ENCODE peak calls at places on chromosomes 16 and 17, in five cellular contexts. One of them, this sample, is unnamed.

GRCh38 chr16:81276323-81276722 is 37.8 kb downstream of the BCO1 start:
- DNase-seq in GM23248: no peak
- DNase-seq in astrocyte: no peak
- DNase-seq in right atrium auricular region: no peak
- DNase-seq in OCI-LY7: no peak
- DNase-seq in this sample: no peak

GRCh38 chr17:36072431-36073121 is 8.5 kb downstream of the CCL18 start:
- DNase-seq in astrocyte: peak; percentile 1
- DNase-seq in OCI-LY7: peak; percentile 55
- DNase-seq in right atrium auricular region: no peak
- DNase-seq in GM23248: peak; percentile 55
- DNase-seq in this sample: peak; percentile 62

GRCh38 chr17:41919165-41919817 is 540 bp upstream of the ACLY start:
- DNase-seq in GM23248: no peak
- DNase-seq in astrocyte: no peak
- DNase-seq in OCI-LY7: no peak
- DNase-seq in right atrium auricular region: no peak
- DNase-seq in this sample: no peak

GRCh38 chr16:85543536-85543935 is 69.6 kb upstream of the GSE1 start:
- DNase-seq in astrocyte: no peak
- DNase-seq in right atrium auricular region: no peak
- DNase-seq in GM23248: no peak
- DNase-seq in OCI-LY7: no peak
- DNase-seq in this sample: no peak

GRCh38 chr17:76138234-76138895 is 2.7 kb downstream of the FOXJ1 start:
- DNase-seq in OCI-LY7: no peak
- DNase-seq in GM23248: no peak
- DNase-seq in astrocyte: no peak
- DNase-seq in right atrium auricular region: no peak
- DNase-seq in this sample: no peak

GRCh38 chr16:22625948-22626347 is 115.3 kb downstream of the NPIPB5 start:
- DNase-seq in right atrium auricular region: no peak
- DNase-seq in astrocyte: no peak
- DNase-seq in GM23248: peak; percentile 6
- DNase-seq in OCI-LY7: no peak
- DNase-seq in this sample: no peak

GRCh38 chr16:79651363-79651762 is 50.8 kb upstream of the MAF start:
- DNase-seq in GM23248: peak; percentile 7
- DNase-seq in OCI-LY7: no peak
- DNase-seq in right atrium auricular region: peak; percentile 62
- DNase-seq in astrocyte: peak; percentile 80
- DNase-seq in this sample: peak; percentile 59

GRCh38 chr17:42188749-42189650 is 3.7 kb upstream of the HCRT start:
- DNase-seq in OCI-LY7: no peak
- DNase-seq in GM23248: no peak
- DNase-seq in astrocyte: no peak
- DNase-seq in right atrium auricular region: no peak
- DNase-seq in this sample: no peak

GRCh38 chr17:10750210-10750609 is 20.4 kb upstream of the TMEM220 start:
- DNase-seq in right atrium auricular region: no peak
- DNase-seq in GM23248: no peak
- DNase-seq in astrocyte: no peak
- DNase-seq in OCI-LY7: no peak
- DNase-seq in this sample: peak; percentile 73

GRCh38 chr17:50593321-50593720 is 32.8 kb downstream of the CACNA1G start:
- DNase-seq in right atrium auricular region: no peak
- DNase-seq in GM23248: no peak
- DNase-seq in OCI-LY7: no peak
- DNase-seq in astrocyte: no peak
- DNase-seq in this sample: peak; percentile 49

GRCh38 chr16:4338125-4338582 is 13.0 kb downstream of the PAM16 start:
- DNase-seq in right atrium auricular region: no peak
- DNase-seq in astrocyte: no peak
- DNase-seq in OCI-LY7: no peak
- DNase-seq in GM23248: no peak
- DNase-seq in this sample: no peak

GRCh38 chr16:56600398-56600999 is 7.9 kb upstream of the MT2A start:
- DNase-seq in OCI-LY7: peak; percentile 58
- DNase-seq in right atrium auricular region: no peak
- DNase-seq in astrocyte: no peak
- DNase-seq in GM23248: peak; percentile 83
- DNase-seq in this sample: peak; percentile 44

GRCh38 chr17:49482144-49482817 is 12.8 kb upstream of the NGFR start:
- DNase-seq in GM23248: peak; percentile 61
- DNase-seq in astrocyte: no peak
- DNase-seq in right atrium auricular region: no peak
- DNase-seq in OCI-LY7: no peak
- DNase-seq in this sample: no peak

GRCh38 chr16:85652431-85653221 is 36.1 kb downstream of the GINS2 start:
- DNase-seq in right atrium auricular region: no peak
- DNase-seq in astrocyte: peak; percentile 34
- DNase-seq in GM23248: peak; percentile 82
- DNase-seq in OCI-LY7: peak; percentile 12
- DNase-seq in this sample: peak; percentile 63

GRCh38 chr17:17205368-17206148 is 575 bp downstream of the PLD6 start:
- DNase-seq in OCI-LY7: no peak
- DNase-seq in right atrium auricular region: no peak
- DNase-seq in GM23248: peak; percentile 88
- DNase-seq in astrocyte: peak; percentile 30
- DNase-seq in this sample: peak; percentile 73

GRCh38 chr17:28384281-28385036 is 13.0 kb downstream of the SARM1 start:
- DNase-seq in OCI-LY7: no peak
- DNase-seq in astrocyte: no peak
- DNase-seq in right atrium auricular region: no peak
- DNase-seq in GM23248: peak; percentile 67
- DNase-seq in this sample: peak; percentile 88

GRCh38 chr16:81737885-81738536 is 41.1 kb upstream of the PLCG2 start:
- DNase-seq in right atrium auricular region: peak; percentile 81
- DNase-seq in GM23248: peak; percentile 78
- DNase-seq in OCI-LY7: peak; percentile 92
- DNase-seq in astrocyte: peak; percentile 69
- DNase-seq in this sample: peak; percentile 92

GRCh38 chr16:70468776-70469525 is 14.6 kb downstream of the FCSK start:
- DNase-seq in OCI-LY7: no peak
- DNase-seq in astrocyte: no peak
- DNase-seq in right atrium auricular region: no peak
- DNase-seq in GM23248: no peak
- DNase-seq in this sample: no peak

GRCh38 chr17:68318103-68318991 is 27.1 kb downstream of the ARSG start:
- DNase-seq in GM23248: peak; percentile 90
- DNase-seq in OCI-LY7: no peak
- DNase-seq in astrocyte: peak; percentile 62
- DNase-seq in right atrium auricular region: no peak
- DNase-seq in this sample: peak; percentile 31

GRCh38 chr17:49510720-49511110 is 15.6 kb downstream of the NGFR start:
- DNase-seq in right atrium auricular region: no peak
- DNase-seq in astrocyte: no peak
- DNase-seq in GM23248: no peak
- DNase-seq in OCI-LY7: no peak
- DNase-seq in this sample: no peak

GRCh38 chr16:276360-277077 is 775 bp upstream of the RGS11 start:
- DNase-seq in right atrium auricular region: no peak
- DNase-seq in astrocyte: no peak
- DNase-seq in GM23248: no peak
- DNase-seq in OCI-LY7: no peak
- DNase-seq in this sample: no peak

GRCh38 chr16:82331974-82332750 is 162.1 kb upstream of the MPHOSPH6 start:
- DNase-seq in GM23248: no peak
- DNase-seq in astrocyte: no peak
- DNase-seq in right atrium auricular region: no peak
- DNase-seq in OCI-LY7: no peak
- DNase-seq in this sample: peak; percentile 33

GRCh38 chr16:74846714-74847113 is 72.1 kb upstream of the FA2H start:
- DNase-seq in GM23248: no peak
- DNase-seq in right atrium auricular region: no peak
- DNase-seq in OCI-LY7: no peak
- DNase-seq in astrocyte: no peak
- DNase-seq in this sample: no peak

GRCh38 chr16:84503751-84504395 is 586 bp downstream of the MEAK7 start:
- DNase-seq in right atrium auricular region: no peak
- DNase-seq in astrocyte: peak; percentile 31
- DNase-seq in GM23248: peak; percentile 82
- DNase-seq in OCI-LY7: no peak
- DNase-seq in this sample: no peak

GRCh38 chr16:87363771-87364476 is 19.7 kb downstream of the FBXO31 start:
- DNase-seq in OCI-LY7: no peak
- DNase-seq in right atrium auricular region: no peak
- DNase-seq in GM23248: no peak
- DNase-seq in astrocyte: no peak
- DNase-seq in this sample: peak; percentile 52

GRCh38 chr17:67157732-67158639 is 87.0 kb downstream of the HELZ start:
- DNase-seq in GM23248: peak; percentile 67
- DNase-seq in OCI-LY7: peak; percentile 39
- DNase-seq in astrocyte: no peak
- DNase-seq in right atrium auricular region: no peak
- DNase-seq in this sample: no peak

GRCh38 chr16:75580-76501 is 2.2 kb upstream of the MPG start:
- DNase-seq in GM23248: peak; percentile 88
- DNase-seq in right atrium auricular region: peak; percentile 92
- DNase-seq in astrocyte: peak; percentile 67
- DNase-seq in OCI-LY7: peak; percentile 33
- DNase-seq in this sample: peak; percentile 60

GRCh38 chr16:53458623-53459022 is 24.4 kb downstream of the RBL2 start:
- DNase-seq in astrocyte: no peak
- DNase-seq in OCI-LY7: no peak
- DNase-seq in right atrium auricular region: no peak
- DNase-seq in GM23248: no peak
- DNase-seq in this sample: no peak
- H3K4me1 ChIP-seq in astrocyte: no peaks in the 10 kb centered on the region
- H3K4me1 ChIP-seq in OCI-LY7: peaks cover 24% of the 10 kb centered on the region
- H3K4me1 ChIP-seq in right atrium auricular region: no peaks in the 10 kb centered on the region
- H3K4me1 ChIP-seq in GM23248: no peaks in the 10 kb centered on the region
- H3K4me1 ChIP-seq in this sample: no peaks in the 10 kb centered on the region

GRCh38 chr16:89482087-89482823 is 8.1 kb downstream of the ANKRD11 start:
- DNase-seq in right atrium auricular region: no peak
- DNase-seq in GM23248: no peak
- DNase-seq in astrocyte: no peak
- DNase-seq in OCI-LY7: no peak
- DNase-seq in this sample: no peak

GRCh38 chr16:89485701-89486246 is 4.6 kb downstream of the ANKRD11 start:
- DNase-seq in astrocyte: no peak
- DNase-seq in right atrium auricular region: no peak
- DNase-seq in GM23248: no peak
- DNase-seq in OCI-LY7: peak; percentile 31
- DNase-seq in this sample: no peak

GRCh38 chr16:89482824-89483220 is 7.5 kb downstream of the ANKRD11 start:
- DNase-seq in right atrium auricular region: no peak
- DNase-seq in OCI-LY7: no peak
- DNase-seq in GM23248: no peak
- DNase-seq in astrocyte: no peak
- DNase-seq in this sample: no peak

GRCh38 chr16:89484923-89485679 is 5.3 kb downstream of the ANKRD11 start:
- DNase-seq in astrocyte: no peak
- DNase-seq in GM23248: no peak
- DNase-seq in right atrium auricular region: no peak
- DNase-seq in OCI-LY7: peak; percentile 64
- DNase-seq in this sample: no peak

DNA sequence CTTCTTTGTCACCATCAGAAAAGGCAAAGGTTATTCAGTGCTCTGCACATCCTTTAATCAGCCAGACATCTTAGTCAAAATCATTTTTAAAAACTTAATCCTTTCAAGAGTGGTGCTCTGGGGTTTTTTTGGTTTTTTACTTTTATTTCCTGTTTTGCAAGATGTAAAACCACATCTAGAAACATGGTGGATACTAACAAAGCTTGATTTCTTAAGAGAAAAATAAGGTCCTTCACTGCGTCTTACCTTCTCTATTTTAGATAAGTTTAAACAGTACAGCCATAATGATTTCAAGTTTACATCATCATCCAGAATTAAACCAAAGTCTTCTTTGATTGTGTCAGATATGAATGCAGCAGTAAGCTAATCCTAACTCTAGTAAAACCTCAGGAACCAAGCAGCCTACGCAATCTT is 6.3 kb downstream of the ANKRD11 start:
- DNase-seq in OCI-LY7: no peak
- DNase-seq in GM23248: no peak
- DNase-seq in astrocyte: no peak
- DNase-seq in right atrium auricular region: no peak
- DNase-seq in this sample: no peak
- H3K4me1 ChIP-seq in OCI-LY7: peaks cover 93% of the 10 kb centered on the region
- H3K4me1 ChIP-seq in GM23248: peaks cover 46% of the 10 kb centered on the region
- H3K4me1 ChIP-seq in astrocyte: peaks cover 35% of the 10 kb centered on the region
- H3K4me1 ChIP-seq in right atrium auricular region: no peaks in the 10 kb centered on the region
- H3K4me1 ChIP-seq in this sample: peaks cover 61% of the 10 kb centered on the region

GRCh38 chr17:78369791-78370381 is 8.6 kb upstream of the PGS1 start:
- DNase-seq in right atrium auricular region: no peak
- DNase-seq in OCI-LY7: no peak
- DNase-seq in astrocyte: no peak
- DNase-seq in GM23248: no peak
- DNase-seq in this sample: no peak
- H3K4me1 ChIP-seq in right atrium auricular region: no peaks in the 10 kb centered on the region
- H3K4me1 ChIP-seq in OCI-LY7: no peaks in the 10 kb centered on the region
- H3K4me1 ChIP-seq in astrocyte: peaks cover 25% of the 10 kb centered on the region
- H3K4me1 ChIP-seq in GM23248: peaks cover 10% of the 10 kb centered on the region
- H3K4me1 ChIP-seq in this sample: peaks cover 17% of the 10 kb centered on the region

GRCh38 chr17:72425133-72425795 is 304.4 kb downstream of the SOX9 start:
- DNase-seq in OCI-LY7: no peak
- DNase-seq in GM23248: no peak
- DNase-seq in right atrium auricular region: no peak
- DNase-seq in astrocyte: no peak
- DNase-seq in this sample: no peak

GRCh38 chr17:72423718-72424117 is 302.9 kb downstream of the SOX9 start:
- DNase-seq in astrocyte: no peak
- DNase-seq in right atrium auricular region: no peak
- DNase-seq in GM23248: no peak
- DNase-seq in OCI-LY7: no peak
- DNase-seq in this sample: no peak

GRCh38 chr17:72423286-72423589 is 302.4 kb downstream of the SOX9 start:
- DNase-seq in OCI-LY7: no peak
- DNase-seq in astrocyte: no peak
- DNase-seq in right atrium auricular region: no peak
- DNase-seq in GM23248: no peak
- DNase-seq in this sample: no peak

GRCh38 chr17:72425796-72426173 is 305.0 kb downstream of the SOX9 start:
- DNase-seq in OCI-LY7: no peak
- DNase-seq in astrocyte: no peak
- DNase-seq in right atrium auricular region: no peak
- DNase-seq in GM23248: no peak
- DNase-seq in this sample: no peak

DNA sequence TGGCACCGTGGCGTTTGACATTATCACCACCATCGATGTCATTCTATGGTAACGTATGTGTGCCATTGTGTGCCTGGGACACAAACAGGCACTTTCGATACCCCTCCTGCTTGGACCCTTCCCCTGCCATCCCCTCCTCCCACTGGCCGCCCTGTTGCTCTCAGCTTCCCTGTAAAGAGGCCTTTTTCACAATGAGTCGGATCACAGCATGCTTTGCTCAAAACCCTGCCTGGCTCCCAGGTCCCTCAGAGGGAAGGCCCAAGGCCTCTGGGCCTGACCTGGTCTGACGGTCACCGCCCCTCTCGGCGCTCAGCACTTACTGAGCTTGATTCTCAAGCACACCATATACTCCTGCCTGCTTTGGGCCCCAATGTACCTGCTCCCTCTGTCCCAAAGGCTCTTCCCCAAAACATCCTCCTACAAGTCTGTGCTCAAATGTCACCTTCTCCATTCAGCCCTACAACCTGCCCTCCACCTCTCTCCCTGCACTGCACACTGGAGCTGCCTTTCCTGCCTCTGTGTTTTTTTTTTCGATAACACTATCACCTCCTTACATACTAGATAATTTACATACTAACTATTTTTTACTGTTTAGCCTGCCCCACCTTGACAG is 303.8 kb downstream of the SOX9 start:
- DNase-seq in OCI-LY7: no peak
- DNase-seq in GM23248: no peak
- DNase-seq in right atrium auricular region: no peak
- DNase-seq in astrocyte: no peak
- DNase-seq in this sample: no peak
- H3K4me1 ChIP-seq in OCI-LY7: peaks cover 4% of the 10 kb centered on the region
- H3K4me1 ChIP-seq in GM23248: peaks cover 33% of the 10 kb centered on the region
- H3K4me1 ChIP-seq in right atrium auricular region: no peaks in the 10 kb centered on the region
- H3K4me1 ChIP-seq in astrocyte: peaks cover 40% of the 10 kb centered on the region
- H3K4me1 ChIP-seq in this sample: peaks cover 50% of the 10 kb centered on the region

This sample was measured in stomach.